ENCODE peak calls at places on chromosomes 2 and 18, in nine cellular contexts. Y is sigmoid colon, V is endothelial cell of umbilical vein, S is upper lobe of left lung, C is HCT116, J is breast epithelium, T is IMR-90, N is HepG2, W is A549. L is an unnamed sample.

GRCh38 chr18:74316257-74317180 is 880 bp downstream of the C18orf63 start:
- DNase-seq in Y (no peak), V (no peak), S (no peak), C (no peak), J (no peak), T (peak; percentile 84), N (peak; percentile 88), W (peak; percentile 42), L (no peak)

GRCh38 chr2:104758199-104758620 is 95.7 kb upstream of the POU3F3 start:
- DNase-seq in Y (no peak), V (no peak), S (no peak), C (no peak), J (no peak), T (no peak), N (no peak), W (no peak), L (no peak)

GRCh38 chr2:201696151-201696659 is 2.2 kb downstream of the MPP4 start:
- DNase-seq in Y (no peak), V (peak; percentile 95), S (no peak), C (no peak), J (no peak), T (peak; percentile 96), N (no peak), W (no peak), L (peak; percentile 48)

GRCh38 chr18:12879840-12880531 is 4.1 kb downstream of the PTPN2 start:
- DNase-seq in Y (no peak), V (no peak), S (peak; percentile 65), C (no peak), J (no peak), T (no peak), N (no peak), W (no peak), L (no peak)

GRCh38 chr18:74896390-74896991 is 298.8 kb downstream of the ZNF407 start:
- DNase-seq in Y (no peak), V (peak; percentile 16), S (peak; percentile 56), C (peak; percentile 51), J (no peak), T (peak; percentile 12), N (peak; percentile 62), W (peak; percentile 51), L (peak; percentile 43)

GRCh38 chr2:72712304-72712703 is 113.5 kb downstream of the EXOC6B start:
- DNase-seq in Y (no peak), V (no peak), S (no peak), C (no peak), J (no peak), T (no peak), N (no peak), W (no peak), L (no peak)

GRCh38 chr2:176151199-176152099 is at the start of gene HOXD4:
- DNase-seq in Y (no peak), V (no peak), S (no peak), C (no peak), J (no peak), T (no peak), N (no peak), W (no peak), L (no peak)

GRCh38 chr2:160736629-160737028 is 243.0 kb upstream of the RBMS1 start:
- DNase-seq in Y (no peak), V (peak; percentile 64), S (no peak), C (no peak), J (no peak), T (peak; percentile 66), N (no peak), W (peak; percentile 53), L (no peak)

GRCh38 chr2:23293063-23293462 is 91.9 kb upstream of the KLHL29 start:
- DNase-seq in Y (no peak), V (no peak), S (no peak), C (no peak), J (no peak), T (no peak), N (no peak), W (no peak), L (peak; percentile 80)

GRCh38 chr2:151637284-151637781 is 96.9 kb downstream of the NEB start:
- DNase-seq in Y (no peak), V (no peak), S (peak; percentile 36), C (no peak), J (no peak), T (no peak), N (no peak), W (no peak), L (no peak)

GRCh38 chr2:140122001-140122400 is 1341.8 kb upstream of the NXPH2 start:
- DNase-seq in Y (no peak), V (no peak), S (no peak), C (no peak), J (no peak), T (no peak), N (peak; percentile 8), W (no peak), L (peak; percentile 1)

GRCh38 chr2:114550895-114551793 is 108.7 kb downstream of the DPP10 start:
- DNase-seq in Y (no peak), V (no peak), S (peak; percentile 27), C (no peak), J (no peak), T (peak; percentile 50), N (peak; percentile 74), W (peak; percentile 60), L (peak; percentile 81)

GRCh38 chr18:46481048-46481846 is 175.8 kb downstream of the LOXHD1 start:
- DNase-seq in Y (no peak), V (peak; percentile 37), S (peak; percentile 35), C (peak; percentile 27), J (no peak), T (peak; percentile 52), N (peak; percentile 28), W (peak; percentile 35), L (peak; percentile 24)

GRCh38 chr18:7666195-7666776 is 99.2 kb downstream of the PTPRM start:
- DNase-seq in Y (no peak), V (no peak), S (no peak), C (no peak), J (no peak), T (no peak), N (no peak), W (no peak), L (no peak)

GRCh38 chr2:74573747-74574562 is 19.4 kb downstream of the DOK1 start:
- DNase-seq in Y (no peak), V (peak; percentile 24), S (no peak), C (no peak), J (no peak), T (peak; percentile 72), N (no peak), W (no peak), L (no peak)

DNA sequence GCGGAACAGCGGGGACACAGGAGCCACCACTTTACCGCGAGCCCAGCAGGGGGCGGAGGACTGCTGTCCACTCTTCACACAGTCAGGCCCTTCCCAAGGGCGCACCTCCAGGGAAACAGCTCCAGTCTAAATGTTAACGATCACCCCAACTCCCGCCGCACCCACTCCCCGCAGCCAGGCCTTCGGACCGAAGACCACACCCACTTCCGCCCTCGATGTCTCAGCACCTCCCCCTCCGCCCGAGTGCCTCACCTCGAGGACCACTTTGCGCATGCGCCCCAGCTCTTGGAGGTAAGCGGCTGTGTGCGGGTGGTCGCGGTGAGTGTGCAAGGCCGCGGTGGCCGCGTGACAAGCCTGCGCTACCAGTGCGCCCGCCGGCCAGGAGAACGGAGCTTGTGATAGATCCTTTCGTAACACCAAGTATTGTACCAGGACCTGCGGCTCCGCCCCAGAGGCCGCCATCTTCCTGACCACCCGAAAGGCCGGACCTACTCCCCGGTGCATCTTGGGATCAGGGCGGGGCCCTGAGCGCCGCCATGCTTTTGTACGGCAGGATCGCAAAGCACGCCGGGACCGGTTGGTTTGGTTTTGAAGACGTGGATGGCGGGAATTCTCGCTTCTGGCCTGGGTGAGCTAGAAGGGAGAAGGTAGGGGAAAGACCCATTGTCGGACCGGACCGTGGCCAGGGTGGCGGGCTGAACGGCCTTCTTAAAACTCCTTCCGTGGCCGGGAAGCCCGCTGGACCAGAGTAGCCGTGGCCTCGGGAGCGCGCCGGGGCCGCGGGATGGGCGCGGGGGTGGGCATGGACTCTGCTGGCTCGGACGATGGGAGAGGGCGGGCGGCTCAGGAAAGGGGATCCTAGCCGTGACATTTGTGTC is at the start of the genes CENPO and PTRHD1:
- DNase-seq in Y (peak; percentile 98), V (peak; percentile 98), S (peak; percentile 98), C (peak; percentile 94), J (peak; percentile 96), T (peak; percentile 96), N (peak; percentile 98), W (peak; percentile 99), L (peak; percentile 97)
- TF ChIP-seq POLR2A in Y (peak; percentile 48), V (no peak), S (peak; percentile 67), C (peak; percentile 87), J (no peak), T (peak; percentile 79), N (peak; percentile 96), W (peak; percentile 90), L (peak; percentile 30)

DNA sequence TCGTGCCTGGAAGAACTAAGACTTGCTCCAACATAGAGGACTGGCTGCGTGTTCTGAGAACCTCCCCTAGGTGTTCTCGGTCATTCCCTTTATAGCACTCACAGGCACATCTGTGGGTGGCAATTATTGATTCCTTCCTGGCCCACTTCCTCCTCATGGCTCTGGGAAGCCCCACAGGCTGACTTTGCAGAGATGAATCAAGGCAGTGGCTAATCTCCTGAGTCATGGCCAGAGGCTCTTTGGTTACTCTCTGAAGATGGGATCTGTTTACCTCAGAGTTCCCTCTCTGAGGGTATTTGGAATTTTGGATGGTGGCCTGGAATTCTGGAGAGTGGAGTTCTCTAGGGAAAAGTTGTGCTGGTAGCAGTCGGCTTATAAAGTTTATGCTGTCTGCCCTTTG is 105.0 kb downstream of the PLCL1 start:
- DNase-seq in Y (no peak), V (peak; percentile 34), S (no peak), C (peak; percentile 6), J (no peak), T (peak; percentile 97), N (no peak), W (no peak), L (no peak)
- H3K4me3 ChIP-seq in Y (no peak overlapping the region), V (no peak overlapping the region), S (no peak overlapping the region), C (no peak overlapping the region), J (no peak overlapping the region), T (no peak overlapping the region), N (no peak overlapping the region), W (no peak overlapping the region), L (no peak overlapping the region)

DNA sequence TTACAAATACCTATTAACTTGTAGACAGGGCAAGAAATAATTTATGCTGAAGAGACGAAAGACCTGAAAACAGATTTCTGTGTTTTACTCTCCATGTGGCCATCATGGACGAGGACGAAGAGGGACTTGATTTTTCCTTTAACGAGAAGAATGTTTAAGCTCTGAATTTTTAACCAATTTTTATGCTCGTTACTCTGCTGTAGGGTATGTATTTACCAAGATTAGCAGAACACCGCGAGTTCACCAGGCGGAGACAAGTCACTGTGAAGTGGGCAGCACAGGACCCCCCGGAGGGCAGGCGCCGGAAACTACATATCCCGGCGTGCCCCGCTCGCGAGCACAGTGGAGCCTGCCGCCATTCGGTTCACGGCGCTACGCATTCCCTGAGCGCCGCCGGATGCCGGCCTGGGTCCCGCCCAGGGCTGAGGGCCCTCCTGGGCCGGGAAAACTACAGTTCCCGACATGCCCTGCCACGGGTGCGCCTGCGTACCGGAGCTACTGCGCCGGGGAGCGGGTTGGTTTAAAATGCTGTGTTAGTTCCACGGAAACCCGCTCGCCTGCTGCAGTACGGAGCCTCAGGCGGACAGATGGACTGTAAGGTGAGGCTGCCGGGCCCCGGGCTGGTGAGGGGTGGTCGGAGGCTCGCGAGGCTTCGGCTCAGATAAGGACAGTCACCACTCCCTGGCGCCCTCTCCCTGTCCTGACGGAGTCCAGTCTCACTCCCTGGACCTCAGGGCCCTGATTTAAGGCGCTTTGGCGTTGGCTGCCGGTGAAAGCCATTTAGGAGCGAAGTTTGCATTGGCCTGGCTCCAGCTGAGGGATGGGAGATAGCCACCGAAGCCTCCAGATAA is at the start of gene CCDC150:
- DNase-seq in Y (peak; percentile 93), V (peak; percentile 96), S (peak; percentile 95), C (peak; percentile 88), J (peak; percentile 89), T (peak; percentile 91), N (peak; percentile 94), W (peak; percentile 93), L (peak; percentile 91)
- TF ChIP-seq POLR2A in Y (no peak), V (no peak), S (no peak), C (peak; percentile 69), J (no peak), T (peak; percentile 61), N (peak; percentile 84), W (peak; percentile 26), L (no peak)

GRCh38 chr2:19988600-19988999 is 1.3 kb downstream of the WDR35 start:
- DNase-seq in Y (no peak), V (no peak), S (no peak), C (no peak), J (no peak), T (peak; percentile 34), N (no peak), W (no peak), L (no peak)
- H3K4me3 ChIP-seq in Y (no peak overlapping the region), V (no peak overlapping the region), S (no peak overlapping the region), C (no peak overlapping the region), J (no peak overlapping the region), T (no peak overlapping the region), N (peak overlapping the region; percentile 78), W (peak overlapping the region; percentile 68), L (no peak overlapping the region)

L was measured in adrenal gland.